ENCODE peak calls at places on chromosomes 1 and 21, in four cellular contexts. One of them, this sample, is unnamed.

GRCh38 chr21:43209575-43210453 is 41.0 kb downstream of the CRYAA start:
- DNase-seq in stomach: no peak
- DNase-seq in prostate gland: peak; percentile 3
- DNase-seq in breast epithelium: peak; percentile 48
- DNase-seq in this sample: peak; percentile 75

GRCh38 chr1:192100686-192101468 is 57.4 kb upstream of the RGS18 start:
- DNase-seq in breast epithelium: no peak
- DNase-seq in prostate gland: no peak
- DNase-seq in stomach: no peak
- DNase-seq in this sample: no peak

GRCh38 chr1:223726380-223727001 is 14.2 kb downstream of the CAPN2 start:
- DNase-seq in stomach: peak; percentile 61
- DNase-seq in prostate gland: no peak
- DNase-seq in breast epithelium: no peak
- DNase-seq in this sample: peak; percentile 90

GRCh38 chr1:79161077-79161476 is 154.5 kb upstream of the ADGRL4 start:
- DNase-seq in breast epithelium: no peak
- DNase-seq in stomach: no peak
- DNase-seq in prostate gland: no peak
- DNase-seq in this sample: no peak

GRCh38 chr1:161473363-161473762 is 31.9 kb upstream of the FCGR2A start:
- DNase-seq in breast epithelium: no peak
- DNase-seq in stomach: no peak
- DNase-seq in prostate gland: no peak
- DNase-seq in this sample: no peak

GRCh38 chr1:151846686-151847227 is 6.8 kb downstream of the THEM5 start:
- DNase-seq in prostate gland: no peak
- DNase-seq in stomach: no peak
- DNase-seq in breast epithelium: no peak
- DNase-seq in this sample: peak; percentile 31

GRCh38 chr1:46517010-46517600 is 27.5 kb downstream of the DMBX1 start:
- DNase-seq in prostate gland: peak; percentile 88
- DNase-seq in breast epithelium: peak; percentile 83
- DNase-seq in stomach: peak; percentile 90
- DNase-seq in this sample: no peak

GRCh38 chr1:21750841-21751240 is 32.1 kb downstream of the USP48 start:
- DNase-seq in breast epithelium: no peak
- DNase-seq in prostate gland: no peak
- DNase-seq in stomach: no peak
- DNase-seq in this sample: no peak

GRCh38 chr21:36709030-36709867 is 10.3 kb downstream of the SIM2 start:
- DNase-seq in prostate gland: no peak
- DNase-seq in stomach: peak; percentile 26
- DNase-seq in breast epithelium: no peak
- DNase-seq in this sample: no peak

GRCh38 chr1:13517193-13517812 is 3.5 kb upstream of the LRRC38 start:
- DNase-seq in breast epithelium: no peak
- DNase-seq in stomach: no peak
- DNase-seq in prostate gland: no peak
- DNase-seq in this sample: no peak

GRCh38 chr1:170807432-170807831 is 127.9 kb upstream of the MROH9 start:
- DNase-seq in breast epithelium: no peak
- DNase-seq in stomach: no peak
- DNase-seq in prostate gland: no peak
- DNase-seq in this sample: no peak

GRCh38 chr21:43913928-43914327 is 48.9 kb downstream of the AGPAT3 start:
- DNase-seq in breast epithelium: no peak
- DNase-seq in stomach: no peak
- DNase-seq in prostate gland: no peak
- DNase-seq in this sample: peak; percentile 26

GRCh38 chr1:235473808-235474207 is 30.4 kb downstream of the B3GALNT2 start:
- DNase-seq in stomach: no peak
- DNase-seq in prostate gland: no peak
- DNase-seq in breast epithelium: no peak
- DNase-seq in this sample: no peak

GRCh38 chr1:226476657-226477319 is 68.9 kb upstream of the PARP1 start:
- DNase-seq in breast epithelium: no peak
- DNase-seq in stomach: no peak
- DNase-seq in prostate gland: no peak
- DNase-seq in this sample: no peak

DNA sequence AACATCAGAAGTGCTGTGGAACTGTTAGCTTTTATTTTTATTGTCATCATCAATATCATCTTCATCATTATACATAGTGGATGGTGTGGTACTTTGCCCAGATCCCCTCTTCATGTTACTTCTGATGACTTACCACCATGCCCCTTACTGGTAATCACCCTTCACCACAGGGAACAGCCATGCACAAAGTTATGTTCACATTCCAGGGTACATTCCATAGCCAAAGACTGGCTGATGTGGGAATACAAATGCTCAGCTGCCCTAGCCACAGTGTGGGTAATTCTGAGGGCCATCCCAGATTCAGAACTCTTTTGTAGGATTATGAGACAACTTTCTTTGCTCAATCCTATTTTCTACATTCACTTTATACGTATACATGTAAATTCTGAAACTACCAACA is 691.3 kb upstream of the CXADR start:
- DNase-seq in breast epithelium: no peak
- DNase-seq in stomach: no peak
- DNase-seq in prostate gland: no peak
- DNase-seq in this sample: no peak
- TF ChIP-seq POLR2AphosphoS5 in breast epithelium: no peak
- TF ChIP-seq POLR2AphosphoS5 in stomach: no peak
- TF ChIP-seq POLR2AphosphoS5 in prostate gland: no peak
- TF ChIP-seq POLR2AphosphoS5 in this sample: no peak

GRCh38 chr1:17438176-17438976 is 1.1 kb downstream of the RCC2 start:
- DNase-seq in prostate gland: peak; percentile 54
- DNase-seq in breast epithelium: peak; percentile 59
- DNase-seq in stomach: peak; percentile 69
- DNase-seq in this sample: peak; percentile 78
- TF ChIP-seq POLR2A in prostate gland: no peak
- TF ChIP-seq POLR2A in breast epithelium: no peak
- TF ChIP-seq POLR2A in stomach: no peak
- TF ChIP-seq POLR2A in this sample: no peak

DNA sequence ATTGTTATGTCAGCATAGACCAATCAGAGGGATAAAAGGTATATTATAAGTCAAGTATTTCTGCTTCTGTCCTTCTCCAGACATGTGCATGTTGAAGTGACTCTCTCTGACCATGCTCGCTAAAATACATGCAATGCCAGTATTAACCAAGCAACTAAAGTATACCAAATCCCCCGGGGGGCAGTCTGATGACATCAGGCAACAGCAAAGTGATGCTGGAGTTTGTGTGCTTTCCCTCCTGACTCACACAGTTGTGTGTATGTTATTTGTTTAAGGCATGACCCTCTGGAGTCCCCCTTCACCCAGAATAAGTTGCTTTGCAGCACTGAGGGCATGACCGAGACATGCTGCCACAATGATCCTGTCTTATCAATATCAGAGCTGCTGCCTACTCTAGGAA is 2.1 kb downstream of the BRINP2 start:
- DNase-seq in stomach: no peak
- DNase-seq in prostate gland: no peak
- DNase-seq in breast epithelium: no peak
- DNase-seq in this sample: no peak
- H3K4me3 ChIP-seq in stomach: no peak overlapping the region
- H3K4me3 ChIP-seq in prostate gland: no peak overlapping the region
- H3K4me3 ChIP-seq in breast epithelium: no peak overlapping the region
- H3K4me3 ChIP-seq in this sample: no peak overlapping the region

DNA sequence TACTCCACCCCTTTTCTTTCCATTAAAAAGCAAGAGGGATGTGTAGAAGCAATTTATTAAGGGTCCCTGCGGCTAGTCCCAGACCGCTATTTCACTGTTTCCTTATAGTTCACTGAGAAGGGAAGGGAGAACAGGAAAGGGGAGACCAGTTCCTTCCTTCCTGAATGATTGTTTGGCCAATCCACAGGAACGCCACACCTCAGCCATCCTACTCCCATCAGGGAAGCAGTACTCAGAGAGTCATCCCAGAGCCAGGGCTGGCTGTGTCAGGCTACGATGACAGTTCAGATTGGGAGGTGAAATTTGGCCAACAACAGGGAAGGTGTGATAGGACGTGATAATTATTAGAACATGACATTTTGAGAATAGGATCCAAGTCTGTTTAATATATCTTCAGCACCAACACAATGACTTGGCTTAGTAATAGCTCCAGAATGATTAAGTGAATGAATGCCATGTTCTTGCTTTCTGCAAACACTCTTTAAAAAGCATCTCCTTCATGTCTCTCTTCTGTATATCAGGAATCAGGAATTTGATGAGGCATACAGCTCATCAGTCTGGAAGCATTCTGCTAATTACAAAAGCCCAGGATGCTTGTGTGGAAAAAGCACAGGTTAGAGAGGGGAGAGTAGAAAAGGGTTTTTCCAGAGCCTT is 112.8 kb upstream of the ZNF648 start:
- DNase-seq in prostate gland: peak; percentile 37
- DNase-seq in stomach: no peak
- DNase-seq in breast epithelium: no peak
- DNase-seq in this sample: peak; percentile 83
- TF ChIP-seq POLR2AphosphoS5 in prostate gland: no peak
- TF ChIP-seq POLR2AphosphoS5 in stomach: no peak
- TF ChIP-seq POLR2AphosphoS5 in breast epithelium: no peak
- TF ChIP-seq POLR2AphosphoS5 in this sample: no peak

DNA sequence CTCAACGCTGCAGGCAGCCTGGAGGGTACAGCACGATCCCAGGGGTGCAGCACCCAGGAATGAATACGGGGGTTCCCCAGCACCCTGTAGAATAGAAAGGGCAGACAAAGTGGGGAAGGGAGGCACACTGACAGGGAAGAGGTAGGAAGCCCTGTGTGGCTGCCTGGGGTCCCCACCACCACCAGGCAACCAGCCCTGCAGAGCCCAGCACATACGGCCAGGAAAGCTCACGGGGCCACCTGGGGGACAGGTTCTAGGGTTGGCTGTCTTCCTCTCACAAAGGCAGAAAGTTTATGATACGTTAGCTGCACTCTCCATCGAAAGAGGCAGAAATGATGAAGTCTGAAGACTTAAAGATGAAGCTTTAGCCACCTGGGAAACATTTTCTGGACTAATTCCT is 52.5 kb downstream of the ARHGEF16 start:
- DNase-seq in breast epithelium: no peak
- DNase-seq in stomach: no peak
- DNase-seq in prostate gland: no peak
- DNase-seq in this sample: no peak
- TF ChIP-seq POLR2A in breast epithelium: no peak
- TF ChIP-seq POLR2A in stomach: no peak
- TF ChIP-seq POLR2A in prostate gland: no peak
- TF ChIP-seq POLR2A in this sample: no peak

DNA sequence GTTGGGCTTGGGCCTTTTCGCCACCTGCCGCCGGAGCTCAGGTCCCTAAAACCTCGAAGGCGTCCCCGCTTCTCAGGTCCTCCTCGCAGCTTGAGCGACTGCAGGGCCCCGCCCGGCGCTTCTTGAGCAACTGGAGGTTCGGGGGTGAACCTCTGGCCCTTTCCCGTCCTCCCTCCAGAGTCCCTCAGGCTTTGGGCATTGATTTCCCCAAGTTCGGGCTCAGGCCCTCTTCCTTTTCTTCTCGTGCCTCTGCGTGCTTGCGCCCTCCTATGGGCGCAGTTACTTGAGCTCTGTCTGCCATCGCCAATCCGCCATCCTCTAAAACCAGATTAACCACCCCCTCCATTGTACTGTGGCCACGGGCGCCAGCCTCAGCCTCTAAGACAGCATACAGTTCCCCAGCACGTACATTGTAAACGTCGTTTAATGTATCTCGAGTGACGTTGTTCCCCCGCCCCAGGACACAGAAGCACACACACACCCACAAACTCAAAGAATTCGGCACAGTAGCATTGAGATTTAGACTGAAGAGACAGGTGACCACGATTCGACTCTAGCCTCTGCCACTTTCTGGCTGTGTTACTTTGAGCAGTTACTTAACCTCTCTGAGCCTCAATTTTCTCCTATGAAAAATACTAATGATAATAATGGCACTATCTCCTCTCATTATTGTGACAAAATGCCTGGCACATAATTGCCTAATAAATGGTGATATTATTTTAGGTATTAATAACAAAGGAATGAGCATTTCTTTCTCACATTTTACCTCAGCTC is 22.6 kb downstream of the BTG2 start:
- DNase-seq in breast epithelium: peak; percentile 59
- DNase-seq in prostate gland: peak; percentile 75
- DNase-seq in stomach: peak; percentile 66
- DNase-seq in this sample: no peak
- H3K4me3 ChIP-seq in breast epithelium: peak overlapping the region; percentile 36
- H3K4me3 ChIP-seq in prostate gland: peak overlapping the region; percentile 32
- H3K4me3 ChIP-seq in stomach: peak overlapping the region; percentile 50
- H3K4me3 ChIP-seq in this sample: peak overlapping the region; percentile 56

GRCh38 chr1:116711061-116711582 is 43.1 kb upstream of the CD2 start:
- DNase-seq in prostate gland: no peak
- DNase-seq in breast epithelium: no peak
- DNase-seq in stomach: no peak
- DNase-seq in this sample: no peak

GRCh38 chr1:116710326-116711060 is 43.0 kb upstream of the IGSF3 start:
- DNase-seq in stomach: no peak
- DNase-seq in breast epithelium: no peak
- DNase-seq in prostate gland: no peak
- DNase-seq in this sample: no peak

GRCh38 chr1:116712510-116712909 is 41.7 kb upstream of the CD2 start:
- DNase-seq in prostate gland: no peak
- DNase-seq in breast epithelium: no peak
- DNase-seq in stomach: no peak
- DNase-seq in this sample: no peak

GRCh38 chr1:116708255-116708900 is 40.8 kb upstream of the IGSF3 start:
- DNase-seq in stomach: no peak
- DNase-seq in breast epithelium: peak; percentile 89
- DNase-seq in prostate gland: no peak
- DNase-seq in this sample: no peak

GRCh38 chr1:116709666-116710167 is 42.2 kb upstream of the IGSF3 start:
- DNase-seq in breast epithelium: no peak
- DNase-seq in stomach: no peak
- DNase-seq in prostate gland: no peak
- DNase-seq in this sample: no peak
- TF ChIP-seq POLR2AphosphoS5 in breast epithelium: no peak
- TF ChIP-seq POLR2AphosphoS5 in stomach: no peak
- TF ChIP-seq POLR2AphosphoS5 in prostate gland: no peak
- TF ChIP-seq POLR2AphosphoS5 in this sample: no peak

GRCh38 chr1:85201340-85202091 is 700 bp upstream of the SYDE2 start:
- DNase-seq in breast epithelium: peak; percentile 75
- DNase-seq in prostate gland: peak; percentile 66
- DNase-seq in stomach: peak; percentile 78
- DNase-seq in this sample: peak; percentile 87
- TF ChIP-seq POLR2A in breast epithelium: peak; percentile 33
- TF ChIP-seq POLR2A in prostate gland: peak; percentile 74
- TF ChIP-seq POLR2A in stomach: no peak
- TF ChIP-seq POLR2A in this sample: no peak